ENCODE peak calls at places on chromosomes 4 and X, in nine cellular contexts. K is stimulated activated CD8-positive, alpha-beta memory T cell treated with anti-CD3 and anti-CD28 coated beads, Interleukin-4, amount 100 ng/mL, for 24 hours; C is psoas muscle; Z is left lung; E is GM19239; D is immature natural killer cell; H is NCI-H1105 treated with DMSO at 0.1 percent for 48 hours; S is GM12865; Q is stimulated activated naive B cell treated with anti-CD40 and anti-IgM and Interleukin-4, amounts not matched to agents 10 μg/mL and 1 μg/mL and 100 μg/mL, for 72 hours. B is an unnamed sample.

GRCh38 chr4:11469900-11470708 is 41.4 kb upstream of the HS3ST1 start:
- DNase-seq in K (no peak), C (no peak), Z (no peak), E (no peak), D (no peak), H (no peak), S (peak; percentile 71), Q (peak; percentile 28), B (no peak)

GRCh38 chr4:6962211-6963041 is 52.8 kb downstream of the TBC1D14 start:
- DNase-seq in K (no peak), C (no peak), Z (no peak), E (no peak), D (no peak), H (peak; percentile 49), S (no peak), Q (no peak), B (no peak)

GRCh38 chr4:168643083-168643795 is 146.4 kb downstream of the PALLD start:
- DNase-seq in K (no peak), C (no peak), Z (no peak), E (no peak), D (no peak), H (no peak), S (no peak), Q (no peak), B (no peak)

GRCh38 chrX:41909068-41909467 is 14.3 kb downstream of the CASK start:
- DNase-seq in K (no peak), C (no peak), Z (no peak), E (no peak), D (peak; percentile 17), H (no peak), S (peak; percentile 1), Q (no peak), B (no peak)

GRCh38 chr4:137378393-137379290 is 153.7 kb downstream of the PCDH18 start:
- DNase-seq in K (no peak), C (no peak), Z (no peak), E (no peak), D (no peak), H (no peak), S (no peak), Q (no peak), B (no peak)

GRCh38 chr4:30610361-30610760 is 109.8 kb upstream of the PCDH7 start:
- DNase-seq in K (no peak), C (no peak), Z (no peak), E (no peak), D (no peak), H (no peak), S (no peak), Q (no peak), B (no peak)

GRCh38 chrX:29172880-29173279 is 585.6 kb downstream of the IL1RAPL1 start:
- DNase-seq in K (no peak), C (no peak), Z (no peak), E (no peak), D (no peak), H (no peak), S (no peak), Q (no peak), B (no peak)

GRCh38 chrX:123320622-123321021 is 136.5 kb downstream of the GRIA3 start:
- DNase-seq in K (no peak), C (no peak), Z (no peak), E (no peak), D (no peak), H (no peak), S (no peak), Q (no peak), B (no peak)

GRCh38 chr4:139694522-139694921 is 28.9 kb downstream of the MGST2 start:
- DNase-seq in K (no peak), C (no peak), Z (no peak), E (no peak), D (no peak), H (no peak), S (no peak), Q (no peak), B (no peak)

GRCh38 chr4:40240040-40240653 is 43.3 kb downstream of the RHOH start:
- DNase-seq in K (no peak), C (no peak), Z (no peak), E (no peak), D (no peak), H (no peak), S (no peak), Q (no peak), B (no peak)

GRCh38 chrX:44002569-44002968 is 29.4 kb upstream of the NDP start:
- DNase-seq in K (no peak), C (no peak), Z (no peak), E (no peak), D (no peak), H (no peak), S (no peak), Q (no peak), B (no peak)

GRCh38 chrX:103585421-103586313 is at the start of gene TCEAL4:
- DNase-seq in K (peak; percentile 42), C (peak; percentile 46), Z (peak; percentile 87), E (no peak), D (no peak), H (peak; percentile 54), S (peak; percentile 49), Q (no peak), B (peak; percentile 39)

GRCh38 chr4:74682567-74683359 is 111.6 kb downstream of the BTC start:
- DNase-seq in K (no peak), C (no peak), Z (no peak), E (no peak), D (no peak), H (no peak), S (peak; percentile 9), Q (no peak), B (no peak)

GRCh38 chrX:53281321-53281822 is at the start of gene IQSEC2:
- DNase-seq in K (no peak), C (peak; percentile 88), Z (peak; percentile 89), E (no peak), D (no peak), H (peak; percentile 14), S (no peak), Q (no peak), B (peak; percentile 88)

GRCh38 chr4:5824635-5825034 is 68.3 kb downstream of the CRMP1 start:
- DNase-seq in K (no peak), C (no peak), Z (no peak), E (no peak), D (no peak), H (no peak), S (peak; percentile 16), Q (no peak), B (peak; percentile 45)

GRCh38 chr4:3780347-3781171 is 14.4 kb downstream of the ADRA2C start:
- DNase-seq in K (no peak), C (no peak), Z (peak; percentile 68), E (no peak), D (no peak), H (peak; percentile 54), S (no peak), Q (no peak), B (no peak)

GRCh38 chr4:88672987-88673386 is 24.6 kb downstream of the NAP1L5 start:
- DNase-seq in K (no peak), C (no peak), Z (no peak), E (no peak), D (no peak), H (peak; percentile 2), S (peak; percentile 42), Q (no peak), B (peak; percentile 55)

GRCh38 chrX:107710617-107711391 is 64.8 kb downstream of the TSC22D3 start:
- DNase-seq in K (no peak), C (no peak), Z (no peak), E (peak; percentile 37), D (peak; percentile 85), H (no peak), S (peak; percentile 91), Q (peak; percentile 65), B (peak; percentile 96)

GRCh38 chr4:64713256-64713840 is 304.1 kb upstream of the TECRL start:
- DNase-seq in K (no peak), C (no peak), Z (no peak), E (no peak), D (no peak), H (no peak), S (peak; percentile 42), Q (no peak), B (peak; percentile 38)

GRCh38 chr4:11623726-11624037 is 195.0 kb upstream of the HS3ST1 start:
- DNase-seq in K (no peak), C (no peak), Z (no peak), E (no peak), D (no peak), H (no peak), S (peak; percentile 22), Q (no peak), B (no peak)

GRCh38 chr4:16706251-16706650 is 192.2 kb downstream of the LDB2 start:
- DNase-seq in K (no peak), C (no peak), Z (no peak), E (no peak), D (no peak), H (no peak), S (no peak), Q (no peak), B (no peak)

GRCh38 chrX:9749141-9749540 is 16.5 kb downstream of the GPR143 start:
- DNase-seq in K (no peak), C (no peak), Z (no peak), E (no peak), D (no peak), H (no peak), S (no peak), Q (no peak), B (no peak)

GRCh38 chrX:119981286-119982070 is 37.9 kb upstream of the NKAP start:
- DNase-seq in K (no peak), C (no peak), Z (no peak), E (peak; percentile 15), D (no peak), H (peak; percentile 34), S (peak; percentile 45), Q (no peak), B (peak; percentile 79)

B was measured in KBM-7.